ENCODE peak calls at places on chromosomes 16 and 17, in five cellular contexts. One of them, this sample, is unnamed.

GRCh38 chr16:87963400-87963799 is 12.2 kb downstream of the BANP start:
- DNase-seq in A549: no peak
- DNase-seq in endothelial cell of umbilical vein: peak; percentile 93
- DNase-seq in GM12878: no peak
- DNase-seq in HCT116: no peak
- DNase-seq in this sample: no peak

GRCh38 chr16:80274576-80275191 is 266.1 kb upstream of the DYNLRB2 start:
- DNase-seq in endothelial cell of umbilical vein: no peak
- DNase-seq in HCT116: no peak
- DNase-seq in GM12878: no peak
- DNase-seq in A549: no peak
- DNase-seq in this sample: no peak

GRCh38 chr16:28623172-28623711 is 13.4 kb upstream of the SULT1A1 start:
- DNase-seq in HCT116: peak; percentile 43
- DNase-seq in GM12878: no peak
- DNase-seq in A549: peak; percentile 32
- DNase-seq in endothelial cell of umbilical vein: peak; percentile 24
- DNase-seq in this sample: peak; percentile 78

GRCh38 chr17:62781356-62781755 is 26.8 kb downstream of the MARCHF10 start:
- DNase-seq in GM12878: no peak
- DNase-seq in A549: no peak
- DNase-seq in HCT116: no peak
- DNase-seq in endothelial cell of umbilical vein: no peak
- DNase-seq in this sample: peak; percentile 30

GRCh38 chr16:3589441-3589921 is 12.3 kb upstream of the NLRC3 start:
- DNase-seq in A549: no peak
- DNase-seq in HCT116: no peak
- DNase-seq in endothelial cell of umbilical vein: no peak
- DNase-seq in GM12878: no peak
- DNase-seq in this sample: peak; percentile 89

GRCh38 chr17:45847747-45848146 is 3.1 kb downstream of the SPPL2C start:
- DNase-seq in GM12878: no peak
- DNase-seq in HCT116: no peak
- DNase-seq in endothelial cell of umbilical vein: no peak
- DNase-seq in A549: no peak
- DNase-seq in this sample: no peak

GRCh38 chr16:57341441-57342303 is 16.9 kb upstream of the CCL22 start:
- DNase-seq in GM12878: no peak
- DNase-seq in HCT116: no peak
- DNase-seq in endothelial cell of umbilical vein: no peak
- DNase-seq in A549: peak; percentile 58
- DNase-seq in this sample: no peak

GRCh38 chr16:7315813-7316212 is 16.8 kb upstream of the RBFOX1 start:
- DNase-seq in A549: no peak
- DNase-seq in HCT116: no peak
- DNase-seq in endothelial cell of umbilical vein: no peak
- DNase-seq in GM12878: no peak
- DNase-seq in this sample: no peak

GRCh38 chr16:70681382-70682238 is 4.2 kb downstream of the MTSS2 start:
- DNase-seq in GM12878: no peak
- DNase-seq in A549: no peak
- DNase-seq in HCT116: no peak
- DNase-seq in endothelial cell of umbilical vein: no peak
- DNase-seq in this sample: no peak

GRCh38 chr16:56372938-56373337 is 52.4 kb downstream of the AMFR start:
- DNase-seq in HCT116: no peak
- DNase-seq in A549: no peak
- DNase-seq in endothelial cell of umbilical vein: no peak
- DNase-seq in GM12878: no peak
- DNase-seq in this sample: no peak

GRCh38 chr16:14458576-14458975 is 171.5 kb downstream of the PARN start:
- DNase-seq in HCT116: no peak
- DNase-seq in GM12878: no peak
- DNase-seq in endothelial cell of umbilical vein: no peak
- DNase-seq in A549: no peak
- DNase-seq in this sample: no peak

GRCh38 chr16:52071101-52071500 is 475.8 kb downstream of the TOX3 start:
- DNase-seq in endothelial cell of umbilical vein: no peak
- DNase-seq in A549: no peak
- DNase-seq in HCT116: no peak
- DNase-seq in GM12878: no peak
- DNase-seq in this sample: no peak

GRCh38 chr16:53372942-53373871 is 61.1 kb upstream of the RBL2 start:
- DNase-seq in GM12878: no peak
- DNase-seq in HCT116: peak; percentile 35
- DNase-seq in endothelial cell of umbilical vein: no peak
- DNase-seq in A549: peak; percentile 9
- DNase-seq in this sample: no peak

GRCh38 chr17:21390294-21390693 is 14.1 kb downstream of the KCNJ12 start:
- DNase-seq in HCT116: no peak
- DNase-seq in endothelial cell of umbilical vein: no peak
- DNase-seq in A549: no peak
- DNase-seq in GM12878: no peak
- DNase-seq in this sample: no peak

GRCh38 chr16:69927056-69927757 is 23.9 kb upstream of the CLEC18A start:
- DNase-seq in A549: no peak
- DNase-seq in endothelial cell of umbilical vein: no peak
- DNase-seq in HCT116: no peak
- DNase-seq in GM12878: no peak
- DNase-seq in this sample: no peak

GRCh38 chr17:3602499-3602898 is 6.7 kb downstream of the TRPV1 start:
- DNase-seq in A549: peak; percentile 70
- DNase-seq in endothelial cell of umbilical vein: no peak
- DNase-seq in GM12878: no peak
- DNase-seq in HCT116: peak; percentile 43
- DNase-seq in this sample: peak; percentile 61

GRCh38 chr17:32357615-32358014 is 7.7 kb downstream of the ZNF207 start:
- DNase-seq in A549: no peak
- DNase-seq in GM12878: no peak
- DNase-seq in HCT116: no peak
- DNase-seq in endothelial cell of umbilical vein: no peak
- DNase-seq in this sample: no peak

GRCh38 chr16:9122969-9123368 is 31.5 kb downstream of the HAPSTR1 start:
- DNase-seq in A549: no peak
- DNase-seq in HCT116: no peak
- DNase-seq in endothelial cell of umbilical vein: no peak
- DNase-seq in GM12878: no peak
- DNase-seq in this sample: no peak

GRCh38 chr16:27321013-27321960 is 7.5 kb downstream of the IL4R start:
- DNase-seq in GM12878: no peak
- DNase-seq in HCT116: no peak
- DNase-seq in endothelial cell of umbilical vein: no peak
- DNase-seq in A549: no peak
- DNase-seq in this sample: no peak

GRCh38 chr17:53722407-53722806 is 100.3 kb upstream of the KIF2B start:
- DNase-seq in endothelial cell of umbilical vein: no peak
- DNase-seq in HCT116: no peak
- DNase-seq in GM12878: no peak
- DNase-seq in A549: peak; percentile 39
- DNase-seq in this sample: peak; percentile 2

GRCh38 chr16:66935319-66936011 is at the start of gene CES2:
- DNase-seq in GM12878: no peak
- DNase-seq in endothelial cell of umbilical vein: peak; percentile 35
- DNase-seq in A549: no peak
- DNase-seq in HCT116: no peak
- DNase-seq in this sample: no peak

GRCh38 chr17:41519501-41520224 is 973 bp upstream of the KRT15 start:
- DNase-seq in HCT116: no peak
- DNase-seq in GM12878: no peak
- DNase-seq in endothelial cell of umbilical vein: no peak
- DNase-seq in A549: no peak
- DNase-seq in this sample: no peak

GRCh38 chr16:46830417-46830901 is 521 bp downstream of the C16orf87 start:
- DNase-seq in endothelial cell of umbilical vein: no peak
- DNase-seq in GM12878: no peak
- DNase-seq in A549: peak; percentile 16
- DNase-seq in HCT116: no peak
- DNase-seq in this sample: peak; percentile 60

GRCh38 chr17:72404872-72405271 is 284.1 kb downstream of the SOX9 start:
- DNase-seq in HCT116: no peak
- DNase-seq in A549: no peak
- DNase-seq in GM12878: no peak
- DNase-seq in endothelial cell of umbilical vein: no peak
- DNase-seq in this sample: no peak

GRCh38 chr17:77022766-77023165 is 118.0 kb upstream of the SEC14L1 start:
- DNase-seq in A549: no peak
- DNase-seq in endothelial cell of umbilical vein: no peak
- DNase-seq in HCT116: no peak
- DNase-seq in GM12878: no peak
- DNase-seq in this sample: no peak

GRCh38 chr17:74892013-74892841 is 1.2 kb downstream of the FADS6 start:
- DNase-seq in endothelial cell of umbilical vein: no peak
- DNase-seq in GM12878: no peak
- DNase-seq in A549: no peak
- DNase-seq in HCT116: no peak
- DNase-seq in this sample: no peak
- TF ChIP-seq CTCF in endothelial cell of umbilical vein: no peak
- TF ChIP-seq CTCF in GM12878: no peak
- TF ChIP-seq CTCF in A549: no peak
- TF ChIP-seq CTCF in HCT116: peak; percentile 39
- TF ChIP-seq CTCF in this sample: no peak

DNA sequence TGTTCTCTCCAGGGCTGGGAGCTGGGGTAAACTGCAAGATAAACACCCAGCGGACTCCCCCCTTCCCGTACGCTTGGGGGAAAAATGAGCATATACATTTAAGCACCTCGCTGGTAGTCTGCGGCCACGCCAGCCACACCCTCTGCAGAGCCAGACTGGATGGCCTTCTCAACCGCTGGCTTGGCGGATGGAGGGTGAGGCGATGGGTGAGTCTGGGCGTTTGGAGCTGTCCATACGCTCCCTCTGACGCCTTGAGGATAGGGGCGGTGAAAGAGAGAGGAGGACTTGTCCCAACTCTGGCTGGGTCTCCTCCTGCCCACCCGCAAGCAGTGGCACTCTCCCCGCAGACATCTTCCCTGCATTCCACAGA is 1.0 kb downstream of the ITGA3 start:
- DNase-seq in A549: peak; percentile 55
- DNase-seq in GM12878: no peak
- DNase-seq in endothelial cell of umbilical vein: peak; percentile 26
- DNase-seq in HCT116: no peak
- DNase-seq in this sample: no peak
- TF ChIP-seq MAX in A549: no peak
- TF ChIP-seq MAX in GM12878: no peak
- TF ChIP-seq MAX in endothelial cell of umbilical vein: no peak
- TF ChIP-seq MAX in HCT116: no peak
- TF ChIP-seq MAX in this sample: no peak

GRCh38 chr17:51373489-51374194 is 113.3 kb downstream of the UTP18 start:
- DNase-seq in endothelial cell of umbilical vein: no peak
- DNase-seq in HCT116: no peak
- DNase-seq in A549: no peak
- DNase-seq in GM12878: no peak
- DNase-seq in this sample: no peak

GRCh38 chr17:51374220-51374619 is 113.9 kb downstream of the UTP18 start:
- DNase-seq in A549: no peak
- DNase-seq in HCT116: no peak
- DNase-seq in GM12878: no peak
- DNase-seq in endothelial cell of umbilical vein: no peak
- DNase-seq in this sample: no peak

GRCh38 chr17:51372345-51373004 is 112.1 kb downstream of the UTP18 start:
- DNase-seq in endothelial cell of umbilical vein: peak; percentile 71
- DNase-seq in HCT116: peak; percentile 98
- DNase-seq in A549: peak; percentile 77
- DNase-seq in GM12878: peak; percentile 82
- DNase-seq in this sample: peak; percentile 93

GRCh38 chr17:51366866-51367265 is 106.5 kb downstream of the UTP18 start:
- DNase-seq in GM12878: no peak
- DNase-seq in endothelial cell of umbilical vein: no peak
- DNase-seq in HCT116: no peak
- DNase-seq in A549: no peak
- DNase-seq in this sample: no peak

DNA sequence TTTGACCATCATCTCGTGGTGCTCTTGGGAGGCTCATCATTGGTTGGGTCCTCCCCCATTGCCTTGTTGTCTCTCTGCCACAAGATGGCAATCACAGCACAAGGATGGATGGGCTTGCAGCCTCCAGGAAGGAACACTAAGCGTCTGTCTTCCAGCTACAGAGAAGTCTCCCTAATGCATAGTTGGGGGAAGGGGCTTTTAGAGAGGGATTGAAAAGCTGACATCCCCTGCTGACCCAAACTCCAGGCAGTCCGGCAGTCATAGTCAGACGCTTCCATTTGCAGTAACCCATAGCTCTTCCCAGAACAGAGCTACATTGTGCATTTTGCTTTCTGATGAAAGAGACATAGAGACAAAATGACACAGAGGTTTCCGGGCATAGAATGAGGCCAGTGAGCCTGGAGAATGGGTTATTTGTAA is 111.4 kb downstream of the UTP18 start:
- DNase-seq in GM12878: peak; percentile 28
- DNase-seq in endothelial cell of umbilical vein: peak; percentile 51
- DNase-seq in A549: peak; percentile 86
- DNase-seq in HCT116: peak; percentile 84
- DNase-seq in this sample: peak; percentile 72
- H3K4me3 ChIP-seq in GM12878: peak overlapping the region; percentile 63
- H3K4me3 ChIP-seq in endothelial cell of umbilical vein: no peak overlapping the region
- H3K4me3 ChIP-seq in A549: no peak overlapping the region
- H3K4me3 ChIP-seq in HCT116: peak overlapping the region; percentile 78
- H3K4me3 ChIP-seq in this sample: peak overlapping the region; percentile 54

GRCh38 chr17:64063766-64064224 is 43.4 kb upstream of the ICAM2 start:
- DNase-seq in HCT116: no peak
- DNase-seq in GM12878: no peak
- DNase-seq in endothelial cell of umbilical vein: peak; percentile 73
- DNase-seq in A549: peak; percentile 68
- DNase-seq in this sample: peak; percentile 57

GRCh38 chr17:64064331-64064730 is 43.9 kb upstream of the ICAM2 start:
- DNase-seq in endothelial cell of umbilical vein: no peak
- DNase-seq in HCT116: no peak
- DNase-seq in A549: no peak
- DNase-seq in GM12878: no peak
- DNase-seq in this sample: no peak

GRCh38 chr17:64061157-64061898 is 40.9 kb upstream of the ICAM2 start:
- DNase-seq in GM12878: peak; percentile 68
- DNase-seq in endothelial cell of umbilical vein: peak; percentile 92
- DNase-seq in HCT116: no peak
- DNase-seq in A549: no peak
- DNase-seq in this sample: no peak

GRCh38 chr17:64060331-64060730 is 39.9 kb upstream of the ICAM2 start:
- DNase-seq in GM12878: no peak
- DNase-seq in A549: no peak
- DNase-seq in endothelial cell of umbilical vein: peak; percentile 65
- DNase-seq in HCT116: no peak
- DNase-seq in this sample: no peak

DNA sequence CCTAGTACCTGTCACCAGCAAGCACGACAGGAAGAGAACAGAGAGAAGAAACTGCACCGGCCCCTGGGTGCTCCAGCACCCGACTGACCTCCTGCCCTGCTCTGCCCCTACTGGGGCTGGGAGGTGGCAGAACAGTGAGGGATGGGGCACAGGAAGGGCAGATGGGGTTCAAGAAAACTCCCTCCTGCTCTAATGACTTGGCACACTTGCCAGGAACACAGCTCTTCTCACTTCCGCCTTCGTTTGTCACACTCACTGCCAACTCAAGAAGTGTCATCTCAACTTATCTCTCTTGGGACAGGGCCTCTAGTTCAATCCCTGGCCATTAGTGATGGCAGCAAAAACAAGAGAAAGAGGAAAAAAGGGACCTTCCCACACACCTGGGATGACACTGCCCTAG is 42.7 kb upstream of the ICAM2 start:
- DNase-seq in endothelial cell of umbilical vein: no peak
- DNase-seq in GM12878: peak; percentile 31
- DNase-seq in HCT116: no peak
- DNase-seq in A549: no peak
- DNase-seq in this sample: no peak
- TF ChIP-seq CTCF in endothelial cell of umbilical vein: no peak
- TF ChIP-seq CTCF in GM12878: no peak
- TF ChIP-seq CTCF in HCT116: no peak
- TF ChIP-seq CTCF in A549: no peak
- TF ChIP-seq CTCF in this sample: no peak

GRCh38 chr17:49637739-49638138 is 40.2 kb downstream of the SPOP start:
- DNase-seq in A549: no peak
- DNase-seq in HCT116: no peak
- DNase-seq in GM12878: no peak
- DNase-seq in endothelial cell of umbilical vein: no peak
- DNase-seq in this sample: no peak
- TF ChIP-seq MAX in A549: no peak
- TF ChIP-seq MAX in HCT116: no peak
- TF ChIP-seq MAX in GM12878: no peak
- TF ChIP-seq MAX in endothelial cell of umbilical vein: no peak
- TF ChIP-seq MAX in this sample: no peak